ENCODE peak calls at places on chromosomes 11 and 22, in eight cellular contexts. Y is activated CD8-positive, alpha-beta memory T cell treated with anti-CD3 and anti-CD28 coated beads, Interleukin-2, amount 10 ng/mL, durations not matched to agents 7 days and 5 days; V is cardiac fibroblast; W is fibroblast of lung; T is tibial nerve; Z is NCI-H2107; U is cerebellar nuclear complex; A is HEK293T. B is an unnamed sample.

GRCh38 chr11:1978865-1979473 is 18.7 kb downstream of the H19 start:
- DNase-seq in Z (no peak), W (no peak), U (no peak), T (peak; percentile 4), A (no peak), Y (no peak), V (no peak), B (no peak)

GRCh38 chr22:46763051-46763705 is 728 bp downstream of the TBC1D22A start:
- DNase-seq in W (no peak), V (peak; percentile 76), T (peak; percentile 51), Y (peak; percentile 71), U (no peak), Z (no peak), A (no peak), B (peak; percentile 56)

GRCh38 chr11:82892611-82893169 is 7.5 kb downstream of the PRCP start:
- DNase-seq in U (no peak), Y (no peak), W (no peak), V (no peak), T (no peak), A (no peak), Z (no peak), B (no peak)

GRCh38 chr22:46738961-46739870 is 1.2 kb upstream of the CERK start:
- DNase-seq in V (peak; percentile 45), Y (no peak), W (peak; percentile 16), T (no peak), Z (no peak), A (no peak), U (no peak), B (peak; percentile 86)

GRCh38 chr11:64954201-64954600 is 17.7 kb downstream of the MAJIN start:
- DNase-seq in V (no peak), W (no peak), A (no peak), Z (no peak), T (no peak), U (no peak), Y (no peak), B (no peak)

GRCh38 chr22:27110985-27111451 is 453.6 kb downstream of the MIAT start:
- DNase-seq in V (peak; percentile 54), Y (no peak), W (peak; percentile 96), A (no peak), T (no peak), Z (no peak), U (no peak), B (no peak)

GRCh38 chr22:42561856-42562255 is 8.1 kb downstream of the SERHL2 start:
- DNase-seq in Z (no peak), V (no peak), U (no peak), A (no peak), W (no peak), T (no peak), Y (no peak), B (no peak)

GRCh38 chr22:24198682-24199052 is 17.4 kb downstream of the SUSD2 start:
- DNase-seq in T (no peak), U (no peak), A (no peak), Y (no peak), W (no peak), V (no peak), Z (no peak), B (no peak)

GRCh38 chr22:49213731-49214352 is 613.8 kb downstream of the BRD1 start:
- DNase-seq in Y (peak; percentile 33), T (no peak), W (no peak), U (no peak), V (no peak), Z (no peak), A (no peak), B (no peak)

GRCh38 chr22:26892401-26893033 is 235.1 kb downstream of the MIAT start:
- DNase-seq in Z (peak; percentile 21), A (no peak), Y (no peak), T (no peak), W (peak; percentile 49), V (no peak), U (no peak), B (no peak)

GRCh38 chr11:46446343-46446751 is 54.8 kb upstream of the CHRM4 start:
- DNase-seq in T (no peak), A (no peak), Y (no peak), U (no peak), Z (peak; percentile 26), W (peak; percentile 23), V (peak; percentile 43), B (no peak)

GRCh38 chr11:69439127-69439526 is 42.3 kb upstream of the LINC01488 start:
- DNase-seq in Z (no peak), Y (no peak), U (no peak), V (no peak), A (no peak), W (no peak), T (no peak), B (no peak)

GRCh38 chr11:96017872-96018271 is 94.0 kb upstream of the MTMR2 start:
- DNase-seq in Y (no peak), W (no peak), A (no peak), Z (no peak), V (no peak), T (no peak), U (no peak), B (no peak)

GRCh38 chr11:103648670-103649400 is 387.6 kb upstream of the DDI1 start:
- DNase-seq in Z (no peak), T (no peak), Y (no peak), A (no peak), W (peak; percentile 88), U (no peak), V (peak; percentile 69), B (no peak)

GRCh38 chr22:37017356-37017755 is 1.9 kb downstream of the TST start:
- DNase-seq in A (no peak), Y (no peak), W (no peak), V (no peak), Z (no peak), T (no peak), U (no peak), B (no peak)

GRCh38 chr22:20834206-20834605 is 24.4 kb downstream of the PI4KA start:
- DNase-seq in U (no peak), W (no peak), A (no peak), V (no peak), Z (no peak), T (no peak), Y (no peak), B (no peak)

GRCh38 chr22:17727244-17727892 is 46.9 kb downstream of the BID start:
- DNase-seq in Z (no peak), W (no peak), T (no peak), A (no peak), V (no peak), Y (no peak), U (no peak), B (no peak)

GRCh38 chr22:44012172-44012571 is 11.9 kb upstream of the PARVB start:
- DNase-seq in W (no peak), T (no peak), V (no peak), A (no peak), Z (no peak), U (no peak), Y (no peak), B (no peak)

B was measured in central memory CD4-positive, alpha-beta T cell.